ENCODE peak calls at places on chromosomes 3 and 15, in seven cellular contexts. One of them, this sample, is unnamed.

GRCh38 chr15:100728371-100729201 is 126.2 kb downstream of the ASB7 start:
- DNase-seq in H9: peak; percentile 22
- DNase-seq in neuronal stem cell: no peak
- DNase-seq in IMR-90: no peak
- DNase-seq in H1: no peak
- DNase-seq in trophoblast cell: no peak
- DNase-seq in mesenchymal stem cell: no peak
- DNase-seq in this sample: peak; percentile 31

GRCh38 chr3:158718490-158719170 is 13.6 kb downstream of the RARRES1 start:
- DNase-seq in H9: no peak
- DNase-seq in neuronal stem cell: no peak
- DNase-seq in IMR-90: peak; percentile 94
- DNase-seq in H1: no peak
- DNase-seq in trophoblast cell: peak; percentile 46
- DNase-seq in mesenchymal stem cell: peak; percentile 81
- DNase-seq in this sample: no peak

GRCh38 chr15:70643106-70643782 is 120.1 kb downstream of the UACA start:
- DNase-seq in H9: no peak
- DNase-seq in neuronal stem cell: no peak
- DNase-seq in IMR-90: no peak
- DNase-seq in H1: no peak
- DNase-seq in trophoblast cell: no peak
- DNase-seq in mesenchymal stem cell: no peak
- DNase-seq in this sample: no peak

GRCh38 chr15:80924278-80924677 is 65.3 kb downstream of the MESD start:
- DNase-seq in H9: no peak
- DNase-seq in neuronal stem cell: no peak
- DNase-seq in IMR-90: no peak
- DNase-seq in H1: no peak
- DNase-seq in trophoblast cell: no peak
- DNase-seq in mesenchymal stem cell: no peak
- DNase-seq in this sample: no peak

GRCh38 chr15:25710184-25710583 is 152.9 kb downstream of the ATP10A start:
- DNase-seq in H9: peak; percentile 83
- DNase-seq in neuronal stem cell: peak; percentile 30
- DNase-seq in IMR-90: no peak
- DNase-seq in H1: peak; percentile 34
- DNase-seq in trophoblast cell: peak; percentile 78
- DNase-seq in mesenchymal stem cell: no peak
- DNase-seq in this sample: peak; percentile 63

GRCh38 chr15:50227076-50227475 is 38.5 kb downstream of the HDC start:
- DNase-seq in H9: no peak
- DNase-seq in neuronal stem cell: no peak
- DNase-seq in IMR-90: peak; percentile 88
- DNase-seq in H1: no peak
- DNase-seq in trophoblast cell: no peak
- DNase-seq in mesenchymal stem cell: peak; percentile 29
- DNase-seq in this sample: no peak

GRCh38 chr3:134928819-134929218 is 133.8 kb downstream of the EPHB1 start:
- DNase-seq in H9: no peak
- DNase-seq in neuronal stem cell: no peak
- DNase-seq in IMR-90: no peak
- DNase-seq in H1: no peak
- DNase-seq in trophoblast cell: no peak
- DNase-seq in mesenchymal stem cell: no peak
- DNase-seq in this sample: no peak

GRCh38 chr3:194871864-194872668 is 186.4 kb downstream of the FAM43A start:
- DNase-seq in H9: no peak
- DNase-seq in neuronal stem cell: no peak
- DNase-seq in IMR-90: peak; percentile 74
- DNase-seq in H1: no peak
- DNase-seq in trophoblast cell: no peak
- DNase-seq in mesenchymal stem cell: peak; percentile 53
- DNase-seq in this sample: peak; percentile 42

GRCh38 chr3:10334042-10334441 is 13.1 kb upstream of the SEC13 start:
- DNase-seq in H9: no peak
- DNase-seq in neuronal stem cell: no peak
- DNase-seq in IMR-90: no peak
- DNase-seq in H1: no peak
- DNase-seq in trophoblast cell: no peak
- DNase-seq in mesenchymal stem cell: no peak
- DNase-seq in this sample: no peak

GRCh38 chr3:138812806-138813205 is 21.9 kb downstream of the PIK3CB start:
- DNase-seq in H9: no peak
- DNase-seq in neuronal stem cell: no peak
- DNase-seq in IMR-90: peak; percentile 69
- DNase-seq in H1: no peak
- DNase-seq in trophoblast cell: no peak
- DNase-seq in mesenchymal stem cell: no peak
- DNase-seq in this sample: no peak

GRCh38 chr3:138809506-138810266 is 25.0 kb downstream of the PIK3CB start:
- DNase-seq in H9: no peak
- DNase-seq in neuronal stem cell: no peak
- DNase-seq in IMR-90: no peak
- DNase-seq in H1: no peak
- DNase-seq in trophoblast cell: no peak
- DNase-seq in mesenchymal stem cell: no peak
- DNase-seq in this sample: no peak
- H3K23ac ChIP-seq in H9: no peak overlapping the region
- H3K23ac ChIP-seq in neuronal stem cell: no peak overlapping the region
- H3K23ac ChIP-seq in IMR-90: no peak overlapping the region
- H3K23ac ChIP-seq in H1: no peak overlapping the region
- H3K23ac ChIP-seq in trophoblast cell: no peak overlapping the region
- H3K23ac ChIP-seq in mesenchymal stem cell: no peak overlapping the region
- H3K23ac ChIP-seq in this sample: no peak overlapping the region

GRCh38 chr3:184604039-184604955 is 42.7 kb downstream of the EPHB3 start:
- DNase-seq in H9: peak; percentile 85
- DNase-seq in neuronal stem cell: no peak
- DNase-seq in IMR-90: no peak
- DNase-seq in H1: peak; percentile 47
- DNase-seq in trophoblast cell: peak; percentile 32
- DNase-seq in mesenchymal stem cell: no peak
- DNase-seq in this sample: peak; percentile 94
- H3K4me2 ChIP-seq in H9: peak overlapping the region; percentile 96
- H3K4me2 ChIP-seq in neuronal stem cell: peak overlapping the region; percentile 86
- H3K4me2 ChIP-seq in IMR-90: peak overlapping the region; percentile 39
- H3K4me2 ChIP-seq in H1: peak overlapping the region; percentile 77
- H3K4me2 ChIP-seq in trophoblast cell: peak overlapping the region; percentile 88
- H3K4me2 ChIP-seq in mesenchymal stem cell: peak overlapping the region; percentile 66
- H3K4me2 ChIP-seq in this sample: peak overlapping the region; percentile 68

DNA sequence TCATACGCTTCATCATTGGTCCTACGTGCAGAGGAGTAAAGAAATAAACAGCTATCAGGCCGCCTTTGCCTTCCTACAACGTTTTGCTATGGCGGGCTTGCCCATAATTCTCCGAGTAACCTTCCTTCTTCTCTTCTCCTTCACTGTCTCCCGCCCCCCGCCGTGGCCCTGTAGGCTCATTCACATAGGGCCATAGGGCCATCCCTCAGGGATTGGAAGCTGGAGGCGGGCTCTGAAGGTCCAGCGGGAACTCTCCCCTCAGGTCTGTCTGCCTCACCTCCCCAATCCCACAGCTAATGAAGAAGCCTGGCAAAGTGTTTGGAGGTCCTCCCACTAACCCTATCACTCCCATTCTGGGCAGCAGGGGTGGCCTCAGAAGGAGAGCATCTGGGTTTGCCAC is 43.6 kb downstream of the SEMA5B start:
- DNase-seq in H9: peak; percentile 73
- DNase-seq in neuronal stem cell: no peak
- DNase-seq in IMR-90: no peak
- DNase-seq in H1: no peak
- DNase-seq in trophoblast cell: no peak
- DNase-seq in mesenchymal stem cell: no peak
- DNase-seq in this sample: peak; percentile 64
- H2BK5ac ChIP-seq in H9: no peak overlapping the region
- H2BK5ac ChIP-seq in neuronal stem cell: no peak overlapping the region
- H2BK5ac ChIP-seq in IMR-90: no peak overlapping the region
- H2BK5ac ChIP-seq in H1: peak overlapping the region; percentile 73
- H2BK5ac ChIP-seq in trophoblast cell: no peak overlapping the region
- H2BK5ac ChIP-seq in mesenchymal stem cell: no peak overlapping the region
- H2BK5ac ChIP-seq in this sample: no peak overlapping the region

DNA sequence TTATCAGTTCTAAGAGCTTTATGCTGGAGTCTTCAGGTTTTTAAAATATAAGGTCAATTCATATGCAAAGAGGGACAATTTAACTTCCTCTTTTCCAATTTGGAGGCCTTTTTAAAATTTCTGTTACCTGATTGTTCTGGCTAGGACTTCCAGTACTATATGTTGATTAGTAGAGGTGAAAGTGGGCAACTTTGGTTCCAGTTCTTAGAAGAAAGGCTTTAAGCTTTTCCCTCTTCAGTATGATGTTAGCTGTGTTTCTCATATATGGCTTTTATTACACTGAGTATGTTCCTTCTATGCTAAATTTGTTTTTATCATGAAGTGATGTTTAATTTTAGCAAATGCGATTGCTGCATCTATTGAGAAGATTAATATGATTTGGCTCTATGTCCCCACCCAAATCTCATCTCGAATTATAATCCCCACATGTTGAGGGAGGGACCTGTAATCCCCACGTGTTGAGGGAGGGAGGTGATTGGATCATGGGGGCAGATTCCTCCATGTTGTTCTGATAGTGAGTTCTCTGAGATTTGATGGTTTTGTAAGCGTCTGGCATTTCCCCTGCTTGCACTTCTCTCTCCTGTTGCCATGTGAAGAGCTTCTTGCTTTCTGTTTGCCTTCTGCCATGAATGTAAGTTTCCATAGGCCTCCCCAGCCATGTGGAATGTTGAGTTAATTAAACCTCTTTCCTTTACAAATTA is 33.8 kb downstream of the FAIM start:
- DNase-seq in H9: no peak
- DNase-seq in neuronal stem cell: no peak
- DNase-seq in IMR-90: no peak
- DNase-seq in H1: no peak
- DNase-seq in trophoblast cell: no peak
- DNase-seq in mesenchymal stem cell: no peak
- DNase-seq in this sample: peak; percentile 17
- H3K23ac ChIP-seq in H9: no peak overlapping the region
- H3K23ac ChIP-seq in neuronal stem cell: no peak overlapping the region
- H3K23ac ChIP-seq in IMR-90: no peak overlapping the region
- H3K23ac ChIP-seq in H1: no peak overlapping the region
- H3K23ac ChIP-seq in trophoblast cell: no peak overlapping the region
- H3K23ac ChIP-seq in mesenchymal stem cell: no peak overlapping the region
- H3K23ac ChIP-seq in this sample: no peak overlapping the region

GRCh38 chr3:150697646-150698045 is 6.1 kb downstream of the ERICH6 start:
- DNase-seq in H9: no peak
- DNase-seq in neuronal stem cell: no peak
- DNase-seq in IMR-90: peak; percentile 44
- DNase-seq in H1: no peak
- DNase-seq in trophoblast cell: peak; percentile 65
- DNase-seq in mesenchymal stem cell: no peak
- DNase-seq in this sample: peak; percentile 32

GRCh38 chr3:150703756-150704344 is at the start of gene ERICH6:
- DNase-seq in H9: peak; percentile 94
- DNase-seq in neuronal stem cell: peak; percentile 79
- DNase-seq in IMR-90: peak; percentile 85
- DNase-seq in H1: peak; percentile 75
- DNase-seq in trophoblast cell: peak; percentile 95
- DNase-seq in mesenchymal stem cell: peak; percentile 93
- DNase-seq in this sample: peak; percentile 97

GRCh38 chr3:150699068-150699635 is 4.6 kb downstream of the ERICH6 start:
- DNase-seq in H9: no peak
- DNase-seq in neuronal stem cell: no peak
- DNase-seq in IMR-90: peak; percentile 53
- DNase-seq in H1: no peak
- DNase-seq in trophoblast cell: no peak
- DNase-seq in mesenchymal stem cell: peak; percentile 66
- DNase-seq in this sample: no peak
- H3K4me2 ChIP-seq in H9: no peak overlapping the region
- H3K4me2 ChIP-seq in neuronal stem cell: no peak overlapping the region
- H3K4me2 ChIP-seq in IMR-90: no peak overlapping the region
- H3K4me2 ChIP-seq in H1: no peak overlapping the region
- H3K4me2 ChIP-seq in trophoblast cell: no peak overlapping the region
- H3K4me2 ChIP-seq in mesenchymal stem cell: no peak overlapping the region
- H3K4me2 ChIP-seq in this sample: no peak overlapping the region

DNA sequence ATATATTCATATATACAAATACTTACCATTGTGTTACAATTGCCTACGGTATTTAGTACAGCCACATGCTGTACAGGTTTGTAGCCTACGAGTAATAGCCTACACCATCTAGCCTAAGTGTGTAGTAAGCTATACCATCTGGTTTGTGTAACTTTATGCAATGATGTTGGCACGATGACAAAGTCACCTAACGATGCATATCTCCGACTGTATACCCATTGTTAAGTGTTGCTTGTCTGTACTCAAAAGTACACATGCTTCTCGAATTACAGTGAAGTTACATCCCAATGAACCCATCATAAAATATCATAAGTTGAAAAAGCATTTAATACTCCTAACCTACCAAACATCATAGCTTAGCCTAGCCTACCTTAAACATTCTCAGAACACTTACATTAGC is 327.1 kb downstream of the KBTBD8 start:
- DNase-seq in H9: no peak
- DNase-seq in neuronal stem cell: no peak
- DNase-seq in IMR-90: no peak
- DNase-seq in H1: no peak
- DNase-seq in trophoblast cell: no peak
- DNase-seq in mesenchymal stem cell: no peak
- DNase-seq in this sample: no peak
- H2BK5ac ChIP-seq in H9: no peak overlapping the region
- H2BK5ac ChIP-seq in neuronal stem cell: no peak overlapping the region
- H2BK5ac ChIP-seq in IMR-90: no peak overlapping the region
- H2BK5ac ChIP-seq in H1: no peak overlapping the region
- H2BK5ac ChIP-seq in trophoblast cell: no peak overlapping the region
- H2BK5ac ChIP-seq in mesenchymal stem cell: no peak overlapping the region
- H2BK5ac ChIP-seq in this sample: no peak overlapping the region

This sample was measured in mesendoderm.